ENCODE peak calls at places on chromosomes 2 and 18, in nine cellular contexts. W is adrenal gland, K is body of pancreas, J is transverse colon, Z is IMR-90, C is heart left ventricle, H is endothelial cell of umbilical vein, L is uterus, A is spleen. D is an unnamed sample.

GRCh38 chr2:240310201-240310600 is 125.3 kb upstream of the GPC1 start:
- DNase-seq in W (no peak), K (no peak), J (no peak), Z (no peak), C (no peak), H (no peak), L (no peak), A (no peak), D (no peak)

GRCh38 chr18:35024965-35025364 is 16.2 kb upstream of the MAPRE2 start:
- DNase-seq in W (peak; percentile 89), K (peak; percentile 84), J (peak; percentile 66), Z (peak; percentile 89), C (peak; percentile 82), H (peak; percentile 51), L (peak; percentile 88), A (no peak), D (no peak)

GRCh38 chr2:178279142-178279541 is 84.8 kb downstream of the OSBPL6 start:
- DNase-seq in W (no peak), K (no peak), J (no peak), Z (peak; percentile 93), C (no peak), H (peak; percentile 94), L (no peak), A (no peak), D (no peak)

GRCh38 chr2:113077921-113078320 is 10.2 kb downstream of the IL1F10 start:
- DNase-seq in W (no peak), K (no peak), J (no peak), Z (no peak), C (no peak), H (no peak), L (no peak), A (no peak), D (no peak)

GRCh38 chr18:49563701-49564100 is 1.8 kb downstream of the LIPG start:
- DNase-seq in W (no peak), K (no peak), J (no peak), Z (no peak), C (no peak), H (no peak), L (no peak), A (no peak), D (no peak)

GRCh38 chr2:134815741-134816140 is 22.7 kb upstream of the ACMSD start:
- DNase-seq in W (no peak), K (no peak), J (no peak), Z (no peak), C (no peak), H (no peak), L (no peak), A (no peak), D (no peak)

GRCh38 chr2:105375001-105375561 is 23.8 kb downstream of the FHL2 start:
- DNase-seq in W (no peak), K (no peak), J (no peak), Z (peak; percentile 90), C (no peak), H (peak; percentile 46), L (peak; percentile 72), A (no peak), D (no peak)

GRCh38 chr2:82781516-82781915 is 1677.6 kb downstream of the SUCLG1 start:
- DNase-seq in W (no peak), K (no peak), J (no peak), Z (no peak), C (no peak), H (no peak), L (no peak), A (no peak), D (no peak)

GRCh38 chr2:41400057-41400665 is 647.7 kb upstream of the PKDCC start:
- DNase-seq in W (peak; percentile 49), K (no peak), J (no peak), Z (no peak), C (no peak), H (peak; percentile 62), L (no peak), A (no peak), D (no peak)

GRCh38 chr2:164479460-164479859 is 141.8 kb downstream of the GRB14 start:
- DNase-seq in W (no peak), K (no peak), J (no peak), Z (peak; percentile 22), C (peak; percentile 15), H (peak; percentile 58), L (no peak), A (no peak), D (no peak)

GRCh38 chr2:237614151-237614720 is 13.2 kb upstream of the LRRFIP1 start:
- DNase-seq in W (no peak), K (peak; percentile 50), J (no peak), Z (peak; percentile 52), C (no peak), H (peak; percentile 49), L (no peak), A (no peak), D (no peak)

GRCh38 chr18:36392163-36392887 is 94.8 kb downstream of the FHOD3 start:
- DNase-seq in W (no peak), K (no peak), J (no peak), Z (peak; percentile 48), C (no peak), H (no peak), L (no peak), A (no peak), D (no peak)

GRCh38 chr2:144695661-144696060 is 175.7 kb upstream of the ZEB2 start:
- DNase-seq in W (no peak), K (no peak), J (no peak), Z (no peak), C (no peak), H (no peak), L (no peak), A (no peak), D (no peak)

GRCh38 chr2:36951030-36951518 is 15.3 kb downstream of the STRN start:
- DNase-seq in W (no peak), K (no peak), J (no peak), Z (no peak), C (no peak), H (no peak), L (no peak), A (no peak), D (no peak)

GRCh38 chr2:36949845-36950244 is 16.5 kb downstream of the STRN start:
- DNase-seq in W (no peak), K (no peak), J (no peak), Z (no peak), C (no peak), H (no peak), L (no peak), A (no peak), D (no peak)

GRCh38 chr2:36952748-36953197 is 13.6 kb downstream of the STRN start:
- DNase-seq in W (no peak), K (no peak), J (no peak), Z (no peak), C (no peak), H (no peak), L (no peak), A (no peak), D (no peak)

GRCh38 chr2:36951574-36951973 is 14.8 kb downstream of the STRN start:
- DNase-seq in W (no peak), K (no peak), J (no peak), Z (peak; percentile 59), C (no peak), H (peak; percentile 74), L (no peak), A (no peak), D (no peak)
- H3K27ac ChIP-seq in W (no peak overlapping the region), K (peak overlapping the region; percentile 40), J (no peak overlapping the region), Z (no peak overlapping the region), C (no peak overlapping the region), H (peak overlapping the region; percentile 74), L (no peak overlapping the region), A (no peak overlapping the region), D (peak overlapping the region; percentile 50)

GRCh38 chr2:197307933-197308521 is 2.6 kb downstream of the ANKRD44 start:
- DNase-seq in W (no peak), K (no peak), J (peak; percentile 20), Z (no peak), C (no peak), H (no peak), L (no peak), A (no peak), D (no peak)

GRCh38 chr2:197306024-197306690 is 4.4 kb downstream of the ANKRD44 start:
- DNase-seq in W (no peak), K (no peak), J (peak; percentile 24), Z (no peak), C (no peak), H (no peak), L (no peak), A (no peak), D (no peak)

GRCh38 chr2:197304556-197305011 is 6.0 kb downstream of the ANKRD44 start:
- DNase-seq in W (no peak), K (no peak), J (no peak), Z (no peak), C (no peak), H (no peak), L (no peak), A (no peak), D (no peak)

GRCh38 chr2:197307236-197307932 is 3.2 kb downstream of the ANKRD44 start:
- DNase-seq in W (no peak), K (no peak), J (no peak), Z (no peak), C (no peak), H (no peak), L (no peak), A (no peak), D (no peak)

DNA sequence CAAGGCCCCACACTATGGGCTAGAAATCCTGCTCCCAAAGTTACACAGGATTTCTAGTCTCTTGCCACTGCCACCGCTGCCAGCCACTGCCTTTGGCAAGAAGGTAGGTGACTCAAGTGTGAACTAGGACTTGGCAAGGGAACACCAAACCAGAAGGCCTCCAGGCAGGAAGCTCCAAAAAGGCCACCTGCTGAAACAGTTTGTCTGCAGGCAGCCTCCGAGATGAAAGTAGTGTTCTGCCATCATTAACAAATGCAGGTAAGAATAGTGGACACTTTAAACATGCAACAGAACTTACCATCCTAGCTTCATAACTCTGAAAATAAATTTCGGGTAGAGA is 3.9 kb downstream of the ANKRD44 start:
- DNase-seq in W (peak; percentile 80), K (peak; percentile 62), J (peak; percentile 26), Z (no peak), C (peak; percentile 27), H (no peak), L (no peak), A (no peak), D (no peak)
- TF ChIP-seq POLR2A in W (no peak), K (no peak), J (no peak), Z (no peak), C (no peak), H (no peak), L (no peak), A (no peak), D (no peak)

DNA sequence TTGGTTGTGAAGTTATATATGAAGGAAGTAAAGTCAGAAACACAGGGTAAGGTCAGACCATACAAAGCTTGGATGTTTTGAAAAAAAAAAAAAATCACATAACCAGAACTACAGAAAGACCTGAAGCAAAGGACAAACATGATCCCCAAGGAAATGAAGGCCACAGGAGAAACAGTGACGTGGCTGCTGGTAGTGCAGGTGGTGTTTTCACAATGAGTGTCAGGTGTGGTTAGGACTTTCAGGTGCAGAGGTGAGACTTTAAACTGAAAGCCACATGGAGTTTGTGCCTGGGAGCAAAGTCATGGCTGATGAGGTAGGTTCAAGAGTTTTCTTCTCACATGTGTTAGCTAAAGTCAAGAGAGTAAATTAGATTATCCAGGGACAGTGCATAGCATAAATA is 270.7 kb downstream of the PIEZO2 start:
- DNase-seq in W (no peak), K (peak; percentile 59), J (peak; percentile 40), Z (no peak), C (no peak), H (no peak), L (no peak), A (no peak), D (no peak)
- H3K27ac ChIP-seq in W (no peak overlapping the region), K (peak overlapping the region; percentile 26), J (no peak overlapping the region), Z (no peak overlapping the region), C (no peak overlapping the region), H (no peak overlapping the region), L (no peak overlapping the region), A (no peak overlapping the region), D (no peak overlapping the region)

GRCh38 chr2:39142012-39142346 is 21.1 kb upstream of the SOS1 start:
- DNase-seq in W (no peak), K (no peak), J (no peak), Z (no peak), C (no peak), H (no peak), L (no peak), A (no peak), D (no peak)
- TF ChIP-seq POLR2A in W (no peak), K (no peak), J (no peak), Z (no peak), C (no peak), H (no peak), L (no peak), A (no peak), D (no peak)

D was measured in esophagus squamous epithelium.